ENCODE peak calls at places on chromosomes 5 and 9, in seven cellular contexts. One of them, this sample, is unnamed.

GRCh38 chr9:35844628-35845301 is 15.7 kb downstream of the TMEM8B start:
- DNase-seq in brain microvascular endothelial cell: peak
- DNase-seq in neural progenitor cell: no peak
- DNase-seq in A549: peak
- DNase-seq in tibial nerve: peak
- DNase-seq in Peyer's patch: no peak
- DNase-seq in CD8-positive, alpha-beta T cell: no peak
- DNase-seq in this sample: peak

GRCh38 chr5:106415541-106415940 is 1255.2 kb downstream of the EFNA5 start:
- DNase-seq in brain microvascular endothelial cell: peak
- DNase-seq in neural progenitor cell: no peak
- DNase-seq in A549: no peak
- DNase-seq in tibial nerve: no peak
- DNase-seq in Peyer's patch: no peak
- DNase-seq in CD8-positive, alpha-beta T cell: no peak
- DNase-seq in this sample: peak

GRCh38 chr9:5140151-5140550 is 45.3 kb downstream of the INSL6 start:
- DNase-seq in brain microvascular endothelial cell: no peak
- DNase-seq in neural progenitor cell: no peak
- DNase-seq in A549: no peak
- DNase-seq in tibial nerve: no peak
- DNase-seq in Peyer's patch: no peak
- DNase-seq in CD8-positive, alpha-beta T cell: no peak
- DNase-seq in this sample: peak

GRCh38 chr5:131706278-131706677 is 71.2 kb upstream of the RAPGEF6 start:
- DNase-seq in brain microvascular endothelial cell: no peak
- DNase-seq in neural progenitor cell: no peak
- DNase-seq in A549: no peak
- DNase-seq in tibial nerve: no peak
- DNase-seq in Peyer's patch: no peak
- DNase-seq in CD8-positive, alpha-beta T cell: no peak
- DNase-seq in this sample: no peak

GRCh38 chr5:154793599-154794524 is 38.7 kb downstream of the LARP1 start:
- DNase-seq in brain microvascular endothelial cell: peak
- DNase-seq in neural progenitor cell: no peak
- DNase-seq in A549: no peak
- DNase-seq in tibial nerve: no peak
- DNase-seq in Peyer's patch: no peak
- DNase-seq in CD8-positive, alpha-beta T cell: no peak
- DNase-seq in this sample: no peak

GRCh38 chr9:121620777-121621437 is 30.5 kb upstream of the DAB2IP start:
- DNase-seq in brain microvascular endothelial cell: no peak
- DNase-seq in neural progenitor cell: peak
- DNase-seq in A549: peak
- DNase-seq in tibial nerve: no peak
- DNase-seq in Peyer's patch: no peak
- DNase-seq in CD8-positive, alpha-beta T cell: no peak
- DNase-seq in this sample: peak

GRCh38 chr9:36763778-36764177 is 191.1 kb downstream of the MELK start:
- DNase-seq in brain microvascular endothelial cell: no peak
- DNase-seq in neural progenitor cell: no peak
- DNase-seq in A549: no peak
- DNase-seq in tibial nerve: no peak
- DNase-seq in Peyer's patch: no peak
- DNase-seq in CD8-positive, alpha-beta T cell: no peak
- DNase-seq in this sample: no peak

GRCh38 chr5:120297621-120298020 is 166.5 kb upstream of the PRR16 start:
- DNase-seq in brain microvascular endothelial cell: no peak
- DNase-seq in neural progenitor cell: no peak
- DNase-seq in A549: no peak
- DNase-seq in tibial nerve: no peak
- DNase-seq in Peyer's patch: no peak
- DNase-seq in CD8-positive, alpha-beta T cell: no peak
- DNase-seq in this sample: no peak

GRCh38 chr5:91140657-91141056 is 242.5 kb downstream of the ARRDC3 start:
- DNase-seq in brain microvascular endothelial cell: no peak
- DNase-seq in neural progenitor cell: no peak
- DNase-seq in A549: no peak
- DNase-seq in tibial nerve: no peak
- DNase-seq in Peyer's patch: no peak
- DNase-seq in CD8-positive, alpha-beta T cell: no peak
- DNase-seq in this sample: no peak

GRCh38 chr5:92969191-92969780 is 611.7 kb downstream of the NR2F1-AS1 start:
- DNase-seq in brain microvascular endothelial cell: no peak
- DNase-seq in neural progenitor cell: no peak
- DNase-seq in A549: peak
- DNase-seq in tibial nerve: no peak
- DNase-seq in Peyer's patch: no peak
- DNase-seq in CD8-positive, alpha-beta T cell: no peak
- DNase-seq in this sample: no peak

GRCh38 chr9:7785813-7786212 is 13.8 kb downstream of the DMAC1 start:
- DNase-seq in brain microvascular endothelial cell: no peak
- DNase-seq in neural progenitor cell: no peak
- DNase-seq in A549: no peak
- DNase-seq in tibial nerve: no peak
- DNase-seq in Peyer's patch: no peak
- DNase-seq in CD8-positive, alpha-beta T cell: no peak
- DNase-seq in this sample: no peak

GRCh38 chr9:20526500-20527319 is 95.6 kb downstream of the MLLT3 start:
- DNase-seq in brain microvascular endothelial cell: peak
- DNase-seq in neural progenitor cell: no peak
- DNase-seq in A549: no peak
- DNase-seq in tibial nerve: no peak
- DNase-seq in Peyer's patch: no peak
- DNase-seq in CD8-positive, alpha-beta T cell: no peak
- DNase-seq in this sample: no peak

GRCh38 chr5:31119938-31120641 is 73.4 kb upstream of the CDH6 start:
- DNase-seq in brain microvascular endothelial cell: no peak
- DNase-seq in neural progenitor cell: peak
- DNase-seq in A549: no peak
- DNase-seq in tibial nerve: no peak
- DNase-seq in Peyer's patch: no peak
- DNase-seq in CD8-positive, alpha-beta T cell: no peak
- DNase-seq in this sample: no peak

GRCh38 chr5:126898223-126898622 is 121.3 kb downstream of the LMNB1 start:
- DNase-seq in brain microvascular endothelial cell: no peak
- DNase-seq in neural progenitor cell: no peak
- DNase-seq in A549: no peak
- DNase-seq in tibial nerve: no peak
- DNase-seq in Peyer's patch: no peak
- DNase-seq in CD8-positive, alpha-beta T cell: no peak
- DNase-seq in this sample: no peak

DNA sequence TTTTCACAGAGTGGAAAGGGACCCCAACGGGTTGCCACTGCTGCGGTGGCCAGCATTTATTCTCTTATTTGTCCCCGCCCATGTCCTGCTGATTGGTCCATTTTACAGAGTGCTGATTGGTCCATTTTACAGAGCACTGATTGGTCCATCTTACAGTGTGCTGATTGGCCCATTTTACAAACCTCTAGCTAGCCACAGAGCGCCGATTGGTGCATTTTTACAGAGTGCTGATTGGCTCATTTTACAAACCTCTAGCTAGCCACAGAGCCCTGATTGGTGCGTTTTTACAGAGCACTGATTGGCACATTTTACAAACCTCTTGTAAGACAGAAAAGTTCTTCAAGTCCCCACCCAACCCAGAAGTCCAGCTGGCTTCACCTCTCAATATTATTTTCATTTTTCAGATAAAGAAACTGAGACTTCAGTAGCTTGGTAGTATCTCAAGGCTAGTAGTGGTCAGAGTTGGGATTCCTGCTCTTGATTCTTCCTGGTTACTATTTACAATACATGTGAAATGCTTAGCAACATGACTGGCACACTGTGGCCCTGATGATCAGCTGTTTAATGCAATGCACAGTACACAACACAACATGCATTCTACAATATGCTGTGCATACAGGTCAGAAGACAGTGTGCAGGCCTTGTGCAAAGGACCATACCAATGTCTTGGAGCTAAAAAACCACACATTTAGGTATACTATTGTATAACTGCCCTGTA is 63.6 kb upstream of the BOD1 start:
- DNase-seq in brain microvascular endothelial cell: no peak
- DNase-seq in neural progenitor cell: no peak
- DNase-seq in A549: no peak
- DNase-seq in tibial nerve: no peak
- DNase-seq in Peyer's patch: no peak
- DNase-seq in CD8-positive, alpha-beta T cell: no peak
- DNase-seq in this sample: no peak
- H3K27ac ChIP-seq in brain microvascular endothelial cell: no peak
- H3K27ac ChIP-seq in neural progenitor cell: no peak
- H3K27ac ChIP-seq in A549: no peak
- H3K27ac ChIP-seq in tibial nerve: no peak
- H3K27ac ChIP-seq in Peyer's patch: no peak
- H3K27ac ChIP-seq in CD8-positive, alpha-beta T cell: no peak
- H3K27ac ChIP-seq in this sample: no peak

DNA sequence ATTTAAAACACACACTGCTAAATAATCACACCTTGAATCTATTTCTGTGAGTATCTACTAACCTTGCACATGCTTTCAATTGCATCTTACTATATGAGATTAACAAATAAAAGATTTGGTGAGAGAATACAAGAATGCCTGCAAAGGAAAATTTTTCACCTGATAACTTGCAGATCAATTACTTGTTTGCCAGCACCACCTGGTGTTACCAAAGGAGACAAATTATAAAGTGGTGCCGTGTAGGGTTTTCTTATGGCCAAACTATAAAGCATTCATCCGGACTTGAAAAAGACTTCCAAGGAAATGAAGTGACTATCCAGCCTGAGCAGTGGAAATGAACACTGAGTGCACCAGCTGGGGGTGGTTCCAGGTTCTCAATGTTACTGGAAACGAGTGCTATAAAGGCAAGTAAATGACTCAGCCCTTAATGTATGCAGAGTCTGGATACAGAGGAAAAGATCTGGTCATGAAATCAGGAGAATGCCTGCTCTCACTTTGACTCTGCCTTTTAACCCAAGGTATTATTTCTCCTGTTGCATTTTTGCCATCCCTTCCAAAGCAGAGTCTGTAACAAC is 113.2 kb downstream of the DNAH5 start:
- DNase-seq in brain microvascular endothelial cell: no peak
- DNase-seq in neural progenitor cell: no peak
- DNase-seq in A549: no peak
- DNase-seq in tibial nerve: no peak
- DNase-seq in Peyer's patch: no peak
- DNase-seq in CD8-positive, alpha-beta T cell: no peak
- DNase-seq in this sample: peak
- TF ChIP-seq CTCF in brain microvascular endothelial cell: no peak
- TF ChIP-seq CTCF in neural progenitor cell: peak
- TF ChIP-seq CTCF in A549: peak
- TF ChIP-seq CTCF in tibial nerve: no peak
- TF ChIP-seq CTCF in Peyer's patch: no peak
- TF ChIP-seq CTCF in CD8-positive, alpha-beta T cell: no peak
- TF ChIP-seq CTCF in this sample: peak

DNA sequence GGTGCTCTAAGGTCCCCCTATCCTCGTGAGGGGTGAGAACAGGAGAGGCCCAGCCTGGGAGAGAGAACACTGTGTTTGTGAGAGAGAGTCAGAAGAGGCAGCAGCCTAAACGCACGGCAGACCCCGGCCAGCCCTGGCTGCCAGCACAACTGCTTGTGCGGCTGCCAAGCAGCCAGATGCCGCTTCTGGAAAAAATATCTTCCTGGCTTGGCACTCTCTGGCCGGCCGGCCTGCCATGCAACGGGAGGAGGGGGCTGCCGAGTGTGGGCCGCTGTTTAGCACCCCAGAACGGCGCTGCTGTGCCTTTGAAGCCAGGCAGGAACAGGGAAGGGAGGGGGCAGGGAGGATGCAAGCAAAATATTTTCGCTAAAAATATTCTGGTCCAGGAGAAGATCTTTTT is 105.0 kb downstream of the FGF18 start:
- DNase-seq in brain microvascular endothelial cell: no peak
- DNase-seq in neural progenitor cell: no peak
- DNase-seq in A549: no peak
- DNase-seq in tibial nerve: no peak
- DNase-seq in Peyer's patch: no peak
- DNase-seq in CD8-positive, alpha-beta T cell: no peak
- DNase-seq in this sample: no peak
- H3K27ac ChIP-seq in brain microvascular endothelial cell: no peak
- H3K27ac ChIP-seq in neural progenitor cell: no peak
- H3K27ac ChIP-seq in A549: no peak
- H3K27ac ChIP-seq in tibial nerve: no peak
- H3K27ac ChIP-seq in Peyer's patch: no peak
- H3K27ac ChIP-seq in CD8-positive, alpha-beta T cell: no peak
- H3K27ac ChIP-seq in this sample: no peak

GRCh38 chr9:97802276-97802675 is 50.8 kb upstream of the FOXE1 start:
- DNase-seq in brain microvascular endothelial cell: peak
- DNase-seq in neural progenitor cell: no peak
- DNase-seq in A549: peak
- DNase-seq in tibial nerve: no peak
- DNase-seq in Peyer's patch: no peak
- DNase-seq in CD8-positive, alpha-beta T cell: no peak
- DNase-seq in this sample: peak

GRCh38 chr9:97801180-97801579 is 51.8 kb upstream of the FOXE1 start:
- DNase-seq in brain microvascular endothelial cell: no peak
- DNase-seq in neural progenitor cell: no peak
- DNase-seq in A549: no peak
- DNase-seq in tibial nerve: no peak
- DNase-seq in Peyer's patch: no peak
- DNase-seq in CD8-positive, alpha-beta T cell: no peak
- DNase-seq in this sample: no peak

GRCh38 chr9:97804059-97804365 is 49.0 kb upstream of the FOXE1 start:
- DNase-seq in brain microvascular endothelial cell: no peak
- DNase-seq in neural progenitor cell: no peak
- DNase-seq in A549: no peak
- DNase-seq in tibial nerve: no peak
- DNase-seq in Peyer's patch: no peak
- DNase-seq in CD8-positive, alpha-beta T cell: no peak
- DNase-seq in this sample: no peak

GRCh38 chr9:97806721-97807120 is 46.3 kb upstream of the FOXE1 start:
- DNase-seq in brain microvascular endothelial cell: no peak
- DNase-seq in neural progenitor cell: no peak
- DNase-seq in A549: no peak
- DNase-seq in tibial nerve: no peak
- DNase-seq in Peyer's patch: no peak
- DNase-seq in CD8-positive, alpha-beta T cell: no peak
- DNase-seq in this sample: no peak

DNA sequence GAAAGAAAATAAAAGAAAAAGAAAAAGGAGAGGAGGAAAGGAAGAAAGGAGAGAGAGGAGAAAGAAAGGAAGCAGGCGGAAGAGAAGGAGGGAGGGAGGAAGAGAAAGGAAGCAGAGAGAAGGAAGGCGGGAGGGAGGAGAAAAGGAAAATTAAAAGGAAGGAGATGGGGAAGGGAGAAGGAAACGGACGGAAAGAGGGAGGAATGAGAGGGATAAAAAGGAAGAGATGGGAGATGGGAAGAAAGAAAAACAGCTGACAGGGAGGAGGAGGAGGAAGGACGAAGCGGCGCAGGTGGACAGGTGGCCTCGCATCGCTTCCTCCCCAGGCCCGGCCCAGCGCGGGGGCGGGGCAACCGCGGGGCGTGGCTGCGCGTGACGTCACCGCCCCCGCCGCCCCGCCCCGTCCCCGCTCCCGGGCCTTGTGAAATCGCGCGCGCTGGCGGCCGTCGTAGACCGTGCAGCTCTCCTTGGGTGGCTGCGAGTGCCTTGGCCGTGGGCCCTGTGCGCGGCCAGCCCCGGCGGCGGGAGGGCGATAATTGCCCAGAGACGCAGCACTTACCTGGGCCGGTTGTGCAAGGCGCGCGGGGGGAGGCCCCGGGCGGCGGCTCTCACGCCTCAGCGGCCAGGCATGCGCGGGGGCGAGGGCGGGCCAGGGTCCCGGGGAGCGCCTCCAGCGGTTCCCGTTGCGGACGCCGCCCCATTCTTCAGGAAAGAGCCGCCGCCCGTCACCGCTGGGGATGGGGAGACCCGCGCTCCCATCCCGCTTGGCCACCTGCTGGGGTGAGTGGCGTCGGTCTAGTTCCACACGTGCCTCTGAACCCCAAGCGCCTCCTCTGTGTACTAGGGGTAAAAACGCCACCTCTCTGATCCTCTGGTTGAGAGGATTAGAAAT is 49.6 kb upstream of the FOXE1 start:
- DNase-seq in brain microvascular endothelial cell: peak
- DNase-seq in neural progenitor cell: peak
- DNase-seq in A549: peak
- DNase-seq in tibial nerve: peak
- DNase-seq in Peyer's patch: peak
- DNase-seq in CD8-positive, alpha-beta T cell: peak
- DNase-seq in this sample: peak
- TF ChIP-seq CTCF in brain microvascular endothelial cell: no peak
- TF ChIP-seq CTCF in neural progenitor cell: peak
- TF ChIP-seq CTCF in A549: no peak
- TF ChIP-seq CTCF in tibial nerve: peak
- TF ChIP-seq CTCF in Peyer's patch: peak
- TF ChIP-seq CTCF in CD8-positive, alpha-beta T cell: no peak
- TF ChIP-seq CTCF in this sample: peak